ENCODE peak calls at places on chromosomes 3 and 15, in five cellular contexts. C, X, Z, V and O are unnamed samples.

GRCh38 chr3:481680-482079 is 285.1 kb downstream of the CHL1 start:
- DNase-seq in X (no peak), V (no peak), Z (no peak), C (no peak), O (peak; percentile 47)

GRCh38 chr3:32177702-32178198 is 60.7 kb upstream of the CMTM8 start:
- DNase-seq in Z (peak; percentile 67), V (no peak), X (peak; percentile 88), C (no peak), O (peak; percentile 95)

GRCh38 chr15:96409231-96410138 is 79.0 kb downstream of the NR2F2 start:
- DNase-seq in C (no peak), X (peak; percentile 4), V (no peak), Z (peak; percentile 24), O (peak; percentile 67)

GRCh38 chr3:111484666-111485065 is 57.3 kb upstream of the CD96 start:
- DNase-seq in X (no peak), C (no peak), V (no peak), Z (no peak), O (no peak)

GRCh38 chr3:30162579-30162978 is 443.8 kb upstream of the TGFBR2 start:
- DNase-seq in V (no peak), C (no peak), X (no peak), Z (no peak), O (no peak)

GRCh38 chr15:70627734-70628541 is 135.4 kb downstream of the UACA start:
- DNase-seq in V (no peak), C (no peak), X (no peak), Z (no peak), O (no peak)

GRCh38 chr3:42804831-42805821 is 836 bp upstream of the HIGD1A start:
- DNase-seq in Z (peak; percentile 42), C (no peak), V (no peak), X (peak; percentile 82), O (peak; percentile 67)

GRCh38 chr3:62940763-62941632 is 65.8 kb upstream of the CADPS start:
- DNase-seq in Z (no peak), C (no peak), V (no peak), X (no peak), O (peak; percentile 18)

GRCh38 chr3:83426311-83426710 is 1532.5 kb upstream of the CADM2 start:
- DNase-seq in C (no peak), Z (no peak), X (peak; percentile 1), V (no peak), O (no peak)

GRCh38 chr15:39172380-39173281 is 408.2 kb upstream of the THBS1 start:
- DNase-seq in Z (no peak), X (peak; percentile 67), C (no peak), V (no peak), O (no peak)

GRCh38 chr3:9399746-9400145 is 2.3 kb downstream of the SETD5 start:
- DNase-seq in C (peak; percentile 49), V (no peak), X (peak; percentile 79), Z (peak; percentile 69), O (peak; percentile 88)

GRCh38 chr3:73073091-73073707 is 11.7 kb downstream of the EBLN2 start:
- DNase-seq in V (no peak), X (peak; percentile 15), Z (no peak), C (no peak), O (no peak)

GRCh38 chr3:3631114-3631513 is 168.1 kb upstream of the LRRN1 start:
- DNase-seq in Z (no peak), X (no peak), V (no peak), C (no peak), O (no peak)

GRCh38 chr3:9226326-9226725 is 23.1 kb downstream of the SRGAP3 start:
- DNase-seq in C (no peak), V (no peak), X (no peak), Z (no peak), O (no peak)

GRCh38 chr15:70528270-70528706 is 235.1 kb downstream of the UACA start:
- DNase-seq in Z (peak; percentile 20), C (no peak), V (peak; percentile 66), X (peak; percentile 66), O (no peak)

GRCh38 chr3:190847423-190847822 is 15.1 kb downstream of the GMNC start:
- DNase-seq in C (no peak), V (no peak), Z (no peak), X (no peak), O (no peak)

GRCh38 chr3:31848921-31849320 is 132.1 kb downstream of the OSBPL10 start:
- DNase-seq in C (no peak), V (no peak), X (peak; percentile 26), Z (no peak), O (no peak)

GRCh38 chr15:33104276-33104675 is 90.2 kb downstream of the FMN1 start:
- DNase-seq in Z (no peak), V (no peak), X (no peak), C (no peak), O (no peak)

DNA sequence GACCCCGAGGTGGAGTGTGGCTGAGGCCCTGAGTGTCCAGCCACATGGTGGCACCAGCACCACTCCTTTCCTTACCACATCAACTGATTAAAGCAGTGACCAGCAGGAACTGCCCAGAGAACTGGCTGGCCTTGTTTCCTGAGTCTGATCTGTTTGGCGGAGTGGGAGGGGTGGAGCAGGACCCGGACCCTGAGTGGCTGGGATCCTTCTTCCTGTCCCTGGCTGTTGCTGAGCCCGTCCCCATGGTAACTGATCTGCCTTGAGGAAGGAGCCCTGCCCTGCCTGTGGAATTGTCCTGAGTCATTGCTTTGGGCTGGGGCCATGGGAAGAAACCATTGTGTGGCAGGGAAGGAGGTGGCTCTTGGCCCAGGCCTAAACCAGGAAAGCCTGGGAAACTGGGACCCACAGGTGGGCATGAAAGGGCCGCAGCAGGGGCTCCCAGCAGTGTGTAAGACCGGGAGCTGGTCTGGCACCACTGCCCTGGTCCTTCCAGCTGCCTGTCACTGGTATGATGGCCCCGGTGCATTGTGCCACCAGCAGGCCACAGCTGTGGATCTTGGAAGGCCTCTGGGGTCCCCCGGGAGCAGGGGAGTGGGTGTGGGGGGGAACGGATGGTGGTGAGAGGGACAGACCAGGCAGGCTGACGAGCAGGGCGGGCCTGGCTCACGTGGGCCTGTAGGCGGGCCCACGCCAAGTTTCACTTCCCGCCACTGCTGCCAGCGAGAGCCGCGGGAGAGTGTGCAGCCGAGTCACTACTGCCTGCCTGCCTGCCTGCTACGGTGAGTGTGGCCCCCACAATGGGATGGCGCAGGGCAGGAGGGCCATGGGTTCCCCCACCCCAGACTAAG is 19.2 kb downstream of the ATRIP start:
- DNase-seq in X (peak; percentile 96), C (peak; percentile 94), V (no peak), Z (peak; percentile 88), O (peak; percentile 99)
- TF ChIP-seq POLR2AphosphoS5 in X (no peak), C (no peak), V (peak; percentile 97), Z (no peak), O (peak; percentile 62)

GRCh38 chr3:43883729-43884396 is 193.1 kb downstream of the ABHD5 start:
- DNase-seq in C (no peak), X (no peak), V (no peak), Z (no peak), O (no peak)

GRCh38 chr3:43885908-43886618 is 195.3 kb downstream of the ABHD5 start:
- DNase-seq in V (no peak), Z (no peak), C (no peak), X (no peak), O (no peak)

GRCh38 chr3:43879166-43879565 is 188.4 kb downstream of the ABHD5 start:
- DNase-seq in Z (peak; percentile 22), V (no peak), X (no peak), C (no peak), O (peak; percentile 95)

GRCh38 chr3:43882976-43883680 is 192.4 kb downstream of the ABHD5 start:
- DNase-seq in Z (no peak), C (no peak), V (no peak), X (no peak), O (no peak)

DNA sequence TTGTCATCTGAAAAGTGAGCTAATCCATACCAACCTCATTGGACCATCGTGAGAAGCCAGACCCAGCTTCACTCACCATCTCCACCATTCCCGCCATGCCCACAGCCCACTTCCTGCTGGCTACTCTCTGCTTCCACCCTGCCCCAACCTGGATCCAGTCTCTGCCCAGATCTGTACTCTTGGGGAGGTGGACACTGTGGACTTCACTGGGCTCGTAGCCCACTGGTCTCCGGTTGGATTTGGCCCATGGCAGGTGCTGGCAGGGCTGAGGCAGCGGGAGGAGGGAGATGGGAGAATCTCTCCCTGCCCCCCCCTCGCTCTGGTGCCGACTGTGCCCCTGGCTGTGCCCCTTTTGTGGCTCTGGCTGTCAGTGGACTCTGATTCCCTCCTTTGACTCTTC is 193.8 kb downstream of the ABHD5 start:
- DNase-seq in V (no peak), C (no peak), X (no peak), Z (no peak), O (no peak)
- H2AFZ ChIP-seq in V (no peak overlapping the region), C (no peak overlapping the region), X (no peak overlapping the region), Z (no peak overlapping the region), O (no peak overlapping the region)

DNA sequence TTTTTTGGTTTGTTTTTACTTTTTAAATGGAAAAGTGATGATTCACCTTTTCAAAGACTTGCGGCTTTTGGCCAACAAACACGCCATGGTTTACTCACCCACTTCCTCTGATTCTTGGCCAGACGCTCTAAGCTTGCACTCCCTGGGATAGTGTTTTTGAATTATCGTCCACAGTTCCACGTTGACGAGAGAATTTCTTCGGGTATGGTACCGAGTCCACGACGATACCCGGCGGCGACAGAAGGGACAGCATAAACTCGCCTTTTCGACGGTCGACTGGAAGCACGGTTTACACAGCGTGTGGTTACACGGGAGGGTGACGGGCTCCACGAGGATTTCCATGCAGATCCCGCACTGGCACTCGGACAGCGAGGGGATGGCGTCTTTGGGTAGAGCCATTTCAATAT is 790 bp downstream of the RNF168 start:
- DNase-seq in X (peak; percentile 30), V (no peak), C (no peak), Z (peak; percentile 28), O (peak; percentile 11)
- TF ChIP-seq CREB1 in X (no peak), V (no peak), C (no peak), Z (no peak), O (no peak)

DNA sequence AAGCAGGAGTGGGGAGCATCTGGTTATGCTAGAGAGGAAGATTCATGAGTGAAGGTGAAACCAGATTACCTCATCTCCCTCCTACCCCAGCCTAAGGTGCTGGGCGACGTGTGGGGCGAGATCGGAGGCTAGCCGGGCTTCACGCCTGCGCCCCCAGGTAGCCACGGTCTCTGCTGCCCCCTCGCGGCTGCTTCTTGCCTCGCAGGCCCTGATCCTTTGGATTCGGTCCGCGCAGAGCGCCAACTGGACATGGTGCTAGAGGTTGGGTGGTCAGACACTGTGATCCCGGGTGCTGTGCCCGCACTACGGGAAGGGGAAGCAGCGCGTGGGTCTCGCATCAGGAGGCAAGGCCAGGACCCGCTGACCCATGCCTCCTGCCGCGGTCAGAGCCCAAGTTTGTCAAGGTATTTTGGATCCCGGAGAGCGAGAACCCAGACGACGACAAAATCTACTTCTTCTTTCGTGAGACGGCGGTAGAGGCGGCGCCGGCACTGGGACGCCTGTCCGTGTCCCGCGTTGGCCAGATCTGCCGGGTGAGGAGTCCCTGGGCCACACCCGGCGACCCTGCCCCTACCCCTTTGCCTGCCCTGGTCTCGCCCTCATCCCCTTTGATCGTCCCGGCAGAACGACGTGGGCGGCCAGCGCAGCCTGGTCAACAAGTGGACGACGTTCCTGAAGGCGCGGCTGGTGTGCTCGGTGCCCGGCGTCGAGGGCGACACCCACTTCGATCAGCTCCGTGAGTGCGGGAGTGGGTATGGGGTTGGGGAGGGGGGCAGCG is 4.2 kb downstream of the SEMA3B start:
- DNase-seq in C (no peak), X (peak; percentile 64), V (peak; percentile 44), Z (peak; percentile 92), O (peak; percentile 90)
- TF ChIP-seq POLR2AphosphoS5 in C (no peak), X (peak; percentile 37), V (no peak), Z (no peak), O (no peak)